ENCODE peak calls at places on chromosome 20, in six cellular contexts. B is nephron progenitor cell, Z is uterus, N is body of pancreas, G is neural crest cell, W is breast epithelium. K is an unnamed sample.

GRCh38 chr20:11261533-11262000 is 587.8 kb upstream of the JAG1 start:
- DNase-seq in B (no peak), G (no peak), Z (no peak), W (no peak), N (no peak), K (no peak)

GRCh38 chr20:51340451-51340840 is 202.1 kb downstream of the NFATC2 start:
- DNase-seq in W (no peak), B (no peak), G (no peak), Z (no peak), N (no peak), K (no peak)

GRCh38 chr20:48877299-48877698 is 44.2 kb upstream of the ARFGEF2 start:
- DNase-seq in B (no peak), G (no peak), N (peak; percentile 49), Z (no peak), W (no peak), K (no peak)

GRCh38 chr20:15942130-15942529 is 631.1 kb downstream of the KIF16B start:
- DNase-seq in G (no peak), N (no peak), Z (no peak), W (no peak), B (no peak), K (no peak)

GRCh38 chr20:20752712-20753111 is 40.3 kb upstream of the RALGAPA2 start:
- DNase-seq in N (no peak), W (no peak), B (no peak), G (no peak), Z (no peak), K (no peak)

GRCh38 chr20:10217517-10218410 is 866 bp upstream of the SNAP25 start:
- DNase-seq in G (peak; percentile 51), Z (peak; percentile 78), N (peak; percentile 53), W (no peak), B (peak; percentile 70), K (no peak)

GRCh38 chr20:21003902-21004301 is 102.3 kb downstream of the LINC00237 start:
- DNase-seq in N (no peak), B (no peak), G (no peak), W (no peak), Z (no peak), K (no peak)

GRCh38 chr20:3786665-3787639 is at the start of gene CENPB:
- DNase-seq in N (peak; percentile 90), G (peak; percentile 94), W (peak; percentile 90), Z (peak; percentile 92), B (peak; percentile 97), K (peak; percentile 61)

GRCh38 chr20:14992071-14992654 is 654.8 kb upstream of the FLRT3 start:
- DNase-seq in B (no peak), W (no peak), Z (no peak), G (no peak), N (no peak), K (no peak)

GRCh38 chr20:12179692-12180091 is 262.0 kb downstream of the BTBD3 start:
- DNase-seq in B (no peak), G (no peak), W (no peak), N (no peak), Z (no peak), K (no peak)

GRCh38 chr20:41248371-41249024 is 69.0 kb downstream of the ZHX3 start:
- DNase-seq in W (no peak), Z (peak; percentile 29), B (no peak), N (peak; percentile 12), G (no peak), K (no peak)

GRCh38 chr20:24891546-24892393 is 57.3 kb upstream of the CST7 start:
- DNase-seq in N (no peak), W (no peak), G (no peak), B (no peak), Z (no peak), K (peak; percentile 71)

GRCh38 chr20:24977797-24978196 is 14.8 kb downstream of the APMAP start:
- DNase-seq in G (no peak), N (no peak), B (no peak), W (no peak), Z (no peak), K (no peak)

GRCh38 chr20:24980321-24981053 is 12.1 kb downstream of the APMAP start:
- DNase-seq in Z (no peak), G (no peak), W (no peak), B (no peak), N (no peak), K (no peak)

GRCh38 chr20:63181226-63181625 is 34.7 kb downstream of the YTHDF1 start:
- DNase-seq in Z (no peak), W (no peak), N (no peak), B (no peak), G (no peak), K (no peak)

GRCh38 chr20:64261138-64261537 is 5.6 kb downstream of the PCMTD2 start:
- DNase-seq in N (peak; percentile 14), G (no peak), B (peak; percentile 46), W (no peak), Z (no peak), K (no peak)

GRCh38 chr20:48697845-48698491 is 129.8 kb downstream of the PREX1 start:
- DNase-seq in Z (no peak), N (peak; percentile 78), B (no peak), G (no peak), W (peak; percentile 80), K (no peak)

GRCh38 chr20:56758706-56759105 is 129.6 kb downstream of the TFAP2C start:
- DNase-seq in B (no peak), W (no peak), N (no peak), G (no peak), Z (no peak), K (no peak)

GRCh38 chr20:23331951-23332350 is 18.6 kb upstream of the NXT1 start:
- DNase-seq in B (no peak), W (no peak), G (no peak), N (no peak), Z (no peak), K (no peak)

GRCh38 chr20:46970937-46971630 is 76.4 kb downstream of the EYA2 start:
- DNase-seq in W (no peak), N (no peak), Z (no peak), G (peak; percentile 23), B (peak; percentile 27), K (no peak)

GRCh38 chr20:776165-776564 is 7.9 kb upstream of the SLC52A3 start:
- DNase-seq in W (no peak), Z (no peak), N (no peak), G (no peak), B (no peak), K (no peak)

GRCh38 chr20:37384683-37385174 is 38.8 kb downstream of the SRC start:
- DNase-seq in B (peak; percentile 85), N (peak; percentile 39), Z (peak; percentile 81), W (peak; percentile 61), G (peak; percentile 76), K (no peak)

GRCh38 chr20:19749537-19749936 is 8.5 kb upstream of the RIN2 start:
- DNase-seq in B (no peak), W (no peak), G (no peak), N (no peak), Z (no peak), K (no peak)

GRCh38 chr20:49344975-49345374 is 67.1 kb upstream of the ZNFX1 start:
- DNase-seq in Z (peak; percentile 76), N (peak; percentile 44), B (no peak), G (no peak), W (no peak), K (no peak)

GRCh38 chr20:57671662-57672061 is 38.2 kb downstream of the PMEPA1 start:
- DNase-seq in N (no peak), W (no peak), Z (no peak), B (no peak), G (no peak), K (no peak)

GRCh38 chr20:50730765-50731054 is 670 bp upstream of the PARD6B start:
- DNase-seq in N (no peak), B (no peak), W (no peak), Z (no peak), G (no peak), K (no peak)

GRCh38 chr20:64186071-64186598 is 21.9 kb downstream of the MYT1 start:
- DNase-seq in G (no peak), N (no peak), B (no peak), W (no peak), Z (no peak), K (no peak)

GRCh38 chr20:52379723-52380336 is 188.3 kb upstream of the ZFP64 start:
- DNase-seq in Z (peak; percentile 27), N (peak; percentile 25), B (peak; percentile 52), W (no peak), G (peak; percentile 45), K (no peak)

GRCh38 chr20:33947709-33948295 is 45.9 kb upstream of the RALY start:
- DNase-seq in B (peak; percentile 14), W (no peak), N (peak; percentile 12), G (peak; percentile 62), Z (no peak), K (peak; percentile 62)

GRCh38 chr20:49037962-49038387 is 8.1 kb upstream of the CSE1L start:
- DNase-seq in G (no peak), B (no peak), W (no peak), Z (no peak), N (no peak), K (no peak)

GRCh38 chr20:258963-259362 is 1.4 kb downstream of the DEFB132 start:
- DNase-seq in N (no peak), G (no peak), W (no peak), Z (no peak), B (no peak), K (no peak)

DNA sequence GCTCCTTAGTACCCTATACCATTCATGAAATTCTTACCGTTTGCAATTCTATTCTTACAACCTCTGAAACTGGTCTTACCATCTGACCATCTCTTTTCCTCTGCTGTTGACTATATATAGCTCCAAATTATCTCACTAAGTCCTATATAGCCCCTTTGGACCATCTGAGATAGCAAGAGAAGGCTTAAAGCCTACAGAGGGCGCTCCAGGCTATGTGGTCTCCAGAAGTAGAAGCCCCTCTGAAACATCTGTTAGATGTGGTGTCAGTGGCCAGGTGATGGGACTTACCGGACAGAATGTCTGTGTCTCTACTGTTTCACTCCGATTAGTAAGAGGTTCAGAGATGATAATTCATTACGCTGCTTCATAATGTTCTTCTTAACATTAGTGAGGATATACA is 140.7 kb upstream of the BMP2 start:
- DNase-seq in G (no peak), Z (no peak), W (no peak), B (no peak), N (no peak), K (no peak)
- TF ChIP-seq CTCF in G (no peak), Z (no peak), W (no peak), B (no peak), N (no peak), K (no peak)

GRCh38 chr20:32483351-32484220 is 101.5 kb downstream of the NOL4L start:
- DNase-seq in B (peak; percentile 86), Z (peak; percentile 66), G (peak; percentile 82), N (peak; percentile 83), W (peak; percentile 70), K (peak; percentile 51)
- TF ChIP-seq CTCF in B (no peak), Z (no peak), G (no peak), N (peak; percentile 6), W (no peak), K (no peak)

DNA sequence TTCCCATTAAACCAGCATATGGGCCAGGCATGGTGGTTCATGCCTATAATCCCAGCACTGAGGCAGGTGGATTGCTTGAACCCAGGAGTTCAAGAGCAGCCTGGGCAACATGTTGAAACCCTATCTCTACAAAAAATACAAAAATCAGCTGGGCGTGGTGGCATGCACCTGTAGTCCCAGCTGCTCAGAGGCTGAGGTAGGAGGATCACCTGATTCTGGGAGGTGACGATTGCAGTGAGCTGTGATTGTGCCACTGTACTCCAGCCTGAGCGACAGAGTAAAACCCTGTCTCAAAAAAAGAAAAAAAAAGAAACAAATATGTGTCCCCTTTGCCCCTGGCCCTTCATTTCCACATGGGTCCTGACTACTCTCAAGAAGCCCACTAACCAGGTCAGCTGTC is 16.8 kb upstream of the WFDC2 start:
- DNase-seq in W (no peak), N (no peak), G (no peak), Z (no peak), B (no peak), K (no peak)
- TF ChIP-seq CTCF in W (no peak), N (no peak), G (no peak), Z (no peak), B (no peak), K (no peak)

GRCh38 chr20:53945478-53945877 is 124.9 kb downstream of the BCAS1 start:
- DNase-seq in Z (no peak), B (no peak), W (no peak), G (no peak), N (no peak), K (no peak)
- TF ChIP-seq CTCF in Z (no peak), B (no peak), W (no peak), G (no peak), N (no peak), K (no peak)

K was measured in D721Med.